ENCODE peak calls at places on chromosome 12, in eight cellular contexts. G is nucleus accumbens, K is H7, O is RWPE2, Q is suprapubic skin, P is hippocampal formation, F is left ventricle myocardium inferior, X is renal cortical epithelial cell. N is an unnamed sample.

GRCh38 chr12:80590085-80590484 is 117.3 kb upstream of the MYF6 start:
- DNase-seq in G (no peak), K (no peak), O (no peak), Q (no peak), P (no peak), F (no peak), X (no peak), N (no peak)

GRCh38 chr12:94101902-94102660 is 46.3 kb upstream of the PLXNC1 start:
- DNase-seq in G (peak), K (peak), O (peak), Q (peak), P (peak), F (peak), X (peak), N (peak)

GRCh38 chr12:91988076-91988475 is 157.6 kb downstream of the BTG1 start:
- DNase-seq in G (no peak), K (no peak), O (no peak), Q (no peak), P (peak), F (no peak), X (no peak), N (no peak)

GRCh38 chr12:24539646-24540045 is 409.3 kb downstream of the BCAT1 start:
- DNase-seq in G (no peak), K (no peak), O (no peak), Q (no peak), P (no peak), F (no peak), X (no peak), N (no peak)

GRCh38 chr12:109650808-109651207 is 62.8 kb upstream of the FAM222A start:
- DNase-seq in G (no peak), K (no peak), O (no peak), Q (no peak), P (no peak), F (no peak), X (no peak), N (no peak)

GRCh38 chr12:95802482-95803264 is 12.1 kb upstream of the NTN4 start:
- DNase-seq in G (no peak), K (no peak), O (peak), Q (no peak), P (no peak), F (no peak), X (peak), N (no peak)

GRCh38 chr12:94962680-94963079 is 40.8 kb downstream of the NDUFA12 start:
- DNase-seq in G (no peak), K (no peak), O (no peak), Q (no peak), P (no peak), F (no peak), X (no peak), N (no peak)

GRCh38 chr12:4421590-4422031 is 24.0 kb downstream of the FGF6 start:
- DNase-seq in G (no peak), K (peak), O (no peak), Q (no peak), P (no peak), F (no peak), X (peak), N (no peak)

GRCh38 chr12:65937181-65937641 is 112.9 kb downstream of the HMGA2 start:
- DNase-seq in G (no peak), K (no peak), O (no peak), Q (no peak), P (no peak), F (no peak), X (peak), N (no peak)

GRCh38 chr12:125988545-125988944 is 923.3 kb downstream of the AACS start:
- DNase-seq in G (no peak), K (no peak), O (no peak), Q (no peak), P (no peak), F (no peak), X (no peak), N (no peak)

GRCh38 chr12:43914923-43915468 is 79.1 kb downstream of the TMEM117 start:
- DNase-seq in G (no peak), K (peak), O (no peak), Q (no peak), P (no peak), F (no peak), X (peak), N (no peak)

GRCh38 chr12:122215789-122216188 is 10.1 kb downstream of the DIABLO start:
- DNase-seq in G (no peak), K (no peak), O (no peak), Q (no peak), P (no peak), F (no peak), X (peak), N (no peak)

GRCh38 chr12:94571556-94571955 is 78.8 kb downstream of the TMCC3 start:
- DNase-seq in G (no peak), K (no peak), O (peak), Q (no peak), P (no peak), F (no peak), X (peak), N (no peak)

GRCh38 chr12:47328831-47329545 is 249.2 kb upstream of the AMIGO2 start:
- DNase-seq in G (no peak), K (no peak), O (no peak), Q (no peak), P (no peak), F (no peak), X (no peak), N (no peak)

GRCh38 chr12:50739611-50740010 is 24.3 kb upstream of the ATF1 start:
- DNase-seq in G (no peak), K (no peak), O (no peak), Q (no peak), P (no peak), F (no peak), X (no peak), N (no peak)

N was measured in substantia nigra.